ENCODE peak calls at places on chromosome 19, in eight cellular contexts. One of them, this sample, is unnamed.

GRCh38 chr19:7506385-7507328 is 9.2 kb upstream of the ZNF358 start:
- DNase-seq in upper lobe of right lung: peak; percentile 95
- DNase-seq in cardiac muscle cell: peak; percentile 68
- DNase-seq in pancreas: peak; percentile 95
- DNase-seq in fibroblast of lung: peak; percentile 75
- DNase-seq in lung: peak; percentile 93
- DNase-seq in bronchial epithelial cell: peak; percentile 88
- DNase-seq in fibroblast of mammary gland: peak; percentile 95
- DNase-seq in this sample: no peak

GRCh38 chr19:18700501-18701249 is 17.2 kb downstream of the CRTC1 start:
- DNase-seq in upper lobe of right lung: peak; percentile 90
- DNase-seq in cardiac muscle cell: peak; percentile 48
- DNase-seq in pancreas: peak; percentile 96
- DNase-seq in fibroblast of lung: peak; percentile 58
- DNase-seq in lung: peak; percentile 81
- DNase-seq in bronchial epithelial cell: peak; percentile 13
- DNase-seq in fibroblast of mammary gland: peak; percentile 49
- DNase-seq in this sample: peak; percentile 83

GRCh38 chr19:47663911-47664771 is 49.1 kb upstream of the EHD2 start:
- DNase-seq in upper lobe of right lung: peak; percentile 76
- DNase-seq in cardiac muscle cell: peak; percentile 12
- DNase-seq in pancreas: peak; percentile 62
- DNase-seq in fibroblast of lung: peak; percentile 99
- DNase-seq in lung: peak; percentile 87
- DNase-seq in bronchial epithelial cell: peak; percentile 90
- DNase-seq in fibroblast of mammary gland: peak; percentile 100
- DNase-seq in this sample: peak; percentile 79

GRCh38 chr19:8245869-8246835 is 37.0 kb downstream of the CERS4 start:
- DNase-seq in upper lobe of right lung: no peak
- DNase-seq in cardiac muscle cell: no peak
- DNase-seq in pancreas: no peak
- DNase-seq in fibroblast of lung: no peak
- DNase-seq in lung: no peak
- DNase-seq in bronchial epithelial cell: no peak
- DNase-seq in fibroblast of mammary gland: no peak
- DNase-seq in this sample: no peak

GRCh38 chr19:28402701-28403290 is 810.2 kb downstream of the UQCRFS1 start:
- DNase-seq in upper lobe of right lung: no peak
- DNase-seq in cardiac muscle cell: no peak
- DNase-seq in pancreas: no peak
- DNase-seq in fibroblast of lung: no peak
- DNase-seq in lung: no peak
- DNase-seq in bronchial epithelial cell: no peak
- DNase-seq in fibroblast of mammary gland: no peak
- DNase-seq in this sample: no peak

GRCh38 chr19:30387311-30388115 is 15.3 kb downstream of the ZNF536 start:
- DNase-seq in upper lobe of right lung: no peak
- DNase-seq in cardiac muscle cell: peak; percentile 82
- DNase-seq in pancreas: no peak
- DNase-seq in fibroblast of lung: no peak
- DNase-seq in lung: no peak
- DNase-seq in bronchial epithelial cell: no peak
- DNase-seq in fibroblast of mammary gland: no peak
- DNase-seq in this sample: no peak

GRCh38 chr19:47414469-47414868 is 4.9 kb downstream of the MEIS3 start:
- DNase-seq in upper lobe of right lung: no peak
- DNase-seq in cardiac muscle cell: peak; percentile 23
- DNase-seq in pancreas: peak; percentile 67
- DNase-seq in fibroblast of lung: no peak
- DNase-seq in lung: no peak
- DNase-seq in bronchial epithelial cell: no peak
- DNase-seq in fibroblast of mammary gland: no peak
- DNase-seq in this sample: no peak

GRCh38 chr19:35845215-35846037 is 6.9 kb downstream of the NPHS1 start:
- DNase-seq in upper lobe of right lung: no peak
- DNase-seq in cardiac muscle cell: peak; percentile 49
- DNase-seq in pancreas: peak; percentile 87
- DNase-seq in fibroblast of lung: no peak
- DNase-seq in lung: no peak
- DNase-seq in bronchial epithelial cell: peak; percentile 9
- DNase-seq in fibroblast of mammary gland: peak; percentile 28
- DNase-seq in this sample: no peak

GRCh38 chr19:5225486-5226345 is 114.9 kb downstream of the PTPRS start:
- DNase-seq in upper lobe of right lung: no peak
- DNase-seq in cardiac muscle cell: peak; percentile 21
- DNase-seq in pancreas: peak; percentile 74
- DNase-seq in fibroblast of lung: no peak
- DNase-seq in lung: no peak
- DNase-seq in bronchial epithelial cell: no peak
- DNase-seq in fibroblast of mammary gland: no peak
- DNase-seq in this sample: no peak

GRCh38 chr19:49881672-49882394 is 4.3 kb downstream of the TBC1D17 start:
- DNase-seq in upper lobe of right lung: peak; percentile 61
- DNase-seq in cardiac muscle cell: no peak
- DNase-seq in pancreas: no peak
- DNase-seq in fibroblast of lung: no peak
- DNase-seq in lung: no peak
- DNase-seq in bronchial epithelial cell: no peak
- DNase-seq in fibroblast of mammary gland: peak; percentile 40
- DNase-seq in this sample: no peak

GRCh38 chr19:46198756-46199155 is 30.8 kb upstream of the IGFL1 start:
- DNase-seq in upper lobe of right lung: no peak
- DNase-seq in cardiac muscle cell: no peak
- DNase-seq in pancreas: no peak
- DNase-seq in fibroblast of lung: peak; percentile 49
- DNase-seq in lung: no peak
- DNase-seq in bronchial epithelial cell: peak; percentile 79
- DNase-seq in fibroblast of mammary gland: no peak
- DNase-seq in this sample: no peak

GRCh38 chr19:14434543-14435319 is 1.6 kb downstream of the PKN1 start:
- DNase-seq in upper lobe of right lung: peak; percentile 74
- DNase-seq in cardiac muscle cell: no peak
- DNase-seq in pancreas: peak; percentile 72
- DNase-seq in fibroblast of lung: peak; percentile 77
- DNase-seq in lung: peak; percentile 66
- DNase-seq in bronchial epithelial cell: peak; percentile 46
- DNase-seq in fibroblast of mammary gland: peak; percentile 86
- DNase-seq in this sample: no peak
- H3K4me3 ChIP-seq in upper lobe of right lung: peak overlapping the region; percentile 89
- H3K4me3 ChIP-seq in cardiac muscle cell: no peak overlapping the region
- H3K4me3 ChIP-seq in pancreas: no peak overlapping the region
- H3K4me3 ChIP-seq in fibroblast of lung: peak overlapping the region; percentile 76
- H3K4me3 ChIP-seq in lung: peak overlapping the region; percentile 82
- H3K4me3 ChIP-seq in bronchial epithelial cell: no peak overlapping the region
- H3K4me3 ChIP-seq in fibroblast of mammary gland: peak overlapping the region; percentile 67
- H3K4me3 ChIP-seq in this sample: peak overlapping the region; percentile 68

DNA sequence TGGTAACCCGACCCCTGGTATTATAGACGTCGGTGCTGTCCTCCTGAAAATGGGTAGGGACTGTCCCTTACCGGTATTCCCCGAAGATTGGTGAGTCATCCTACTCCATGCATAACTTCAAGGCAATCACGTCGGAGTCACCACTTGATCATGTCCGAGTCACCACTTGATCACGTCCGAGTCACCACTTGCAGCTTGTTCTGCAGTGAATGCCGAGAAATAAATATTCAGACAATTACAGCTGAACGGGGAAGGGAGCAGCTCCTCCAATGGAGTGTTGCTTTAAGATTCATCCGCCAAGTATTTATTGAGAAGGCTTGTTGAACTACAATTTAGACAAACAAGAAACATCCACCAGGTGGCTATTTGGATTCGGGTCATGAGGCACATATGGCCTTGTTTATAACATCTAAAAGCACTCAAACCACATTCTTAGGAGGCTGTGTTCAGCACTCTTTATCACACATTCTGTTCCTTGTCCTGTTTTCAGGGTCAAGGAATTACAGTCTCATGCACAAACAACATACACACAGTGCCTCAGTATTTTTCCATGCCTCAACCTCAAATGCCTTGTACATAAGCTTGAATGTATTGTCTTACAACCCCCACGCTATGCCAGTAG is 43.1 kb downstream of the ZNF726 start:
- DNase-seq in upper lobe of right lung: no peak
- DNase-seq in cardiac muscle cell: no peak
- DNase-seq in pancreas: no peak
- DNase-seq in fibroblast of lung: peak; percentile 85
- DNase-seq in lung: peak; percentile 60
- DNase-seq in bronchial epithelial cell: peak; percentile 90
- DNase-seq in fibroblast of mammary gland: peak; percentile 92
- DNase-seq in this sample: no peak
- H3K4me3 ChIP-seq in upper lobe of right lung: no peak overlapping the region
- H3K4me3 ChIP-seq in cardiac muscle cell: no peak overlapping the region
- H3K4me3 ChIP-seq in pancreas: no peak overlapping the region
- H3K4me3 ChIP-seq in fibroblast of lung: no peak overlapping the region
- H3K4me3 ChIP-seq in lung: no peak overlapping the region
- H3K4me3 ChIP-seq in bronchial epithelial cell: no peak overlapping the region
- H3K4me3 ChIP-seq in fibroblast of mammary gland: no peak overlapping the region
- H3K4me3 ChIP-seq in this sample: no peak overlapping the region

GRCh38 chr19:37304190-37304883 is 66.6 kb upstream of the ZNF527 start:
- DNase-seq in upper lobe of right lung: no peak
- DNase-seq in cardiac muscle cell: peak; percentile 81
- DNase-seq in pancreas: peak; percentile 76
- DNase-seq in fibroblast of lung: no peak
- DNase-seq in lung: no peak
- DNase-seq in bronchial epithelial cell: no peak
- DNase-seq in fibroblast of mammary gland: no peak
- DNase-seq in this sample: no peak
- H3K4me3 ChIP-seq in upper lobe of right lung: peak overlapping the region; percentile 51
- H3K4me3 ChIP-seq in cardiac muscle cell: peak overlapping the region; percentile 55
- H3K4me3 ChIP-seq in pancreas: no peak overlapping the region
- H3K4me3 ChIP-seq in fibroblast of lung: no peak overlapping the region
- H3K4me3 ChIP-seq in lung: peak overlapping the region; percentile 11
- H3K4me3 ChIP-seq in bronchial epithelial cell: no peak overlapping the region
- H3K4me3 ChIP-seq in fibroblast of mammary gland: peak overlapping the region; percentile 23
- H3K4me3 ChIP-seq in this sample: peak overlapping the region; percentile 12

GRCh38 chr19:13506550-13506878 is 235 bp upstream of the CACNA1A start:
- DNase-seq in upper lobe of right lung: no peak
- DNase-seq in cardiac muscle cell: peak; percentile 23
- DNase-seq in pancreas: no peak
- DNase-seq in fibroblast of lung: peak; percentile 7
- DNase-seq in lung: no peak
- DNase-seq in bronchial epithelial cell: no peak
- DNase-seq in fibroblast of mammary gland: no peak
- DNase-seq in this sample: no peak
- H3K4me3 ChIP-seq in upper lobe of right lung: no peak overlapping the region
- H3K4me3 ChIP-seq in cardiac muscle cell: peak overlapping the region; percentile 56
- H3K4me3 ChIP-seq in pancreas: no peak overlapping the region
- H3K4me3 ChIP-seq in fibroblast of lung: no peak overlapping the region
- H3K4me3 ChIP-seq in lung: no peak overlapping the region
- H3K4me3 ChIP-seq in bronchial epithelial cell: no peak overlapping the region
- H3K4me3 ChIP-seq in fibroblast of mammary gland: no peak overlapping the region
- H3K4me3 ChIP-seq in this sample: no peak overlapping the region

GRCh38 chr19:55648657-55649578 is 906 bp downstream of the CCDC106 start:
- DNase-seq in upper lobe of right lung: no peak
- DNase-seq in cardiac muscle cell: no peak
- DNase-seq in pancreas: peak; percentile 75
- DNase-seq in fibroblast of lung: no peak
- DNase-seq in lung: no peak
- DNase-seq in bronchial epithelial cell: no peak
- DNase-seq in fibroblast of mammary gland: no peak
- DNase-seq in this sample: no peak
- H3K4me3 ChIP-seq in upper lobe of right lung: peak overlapping the region; percentile 75
- H3K4me3 ChIP-seq in cardiac muscle cell: peak overlapping the region; percentile 94
- H3K4me3 ChIP-seq in pancreas: peak overlapping the region; percentile 93
- H3K4me3 ChIP-seq in fibroblast of lung: peak overlapping the region; percentile 59
- H3K4me3 ChIP-seq in lung: peak overlapping the region; percentile 69
- H3K4me3 ChIP-seq in bronchial epithelial cell: peak overlapping the region; percentile 76
- H3K4me3 ChIP-seq in fibroblast of mammary gland: peak overlapping the region; percentile 59
- H3K4me3 ChIP-seq in this sample: peak overlapping the region; percentile 86